ENCODE peak calls at places on chromosomes 2 and 18, in seven cellular contexts. One of them, this sample, is unnamed.

GRCh38 chr2:11567631-11568031 is 33.8 kb downstream of the GREB1 start:
- DNase-seq in NCI-H1092 treated with DMSO at 0.1 percent for 48 hours: no peak
- DNase-seq in stimulated activated CD8-positive, alpha-beta memory T cell treated with anti-CD3 and anti-CD28 coated beads, Interleukin-12 subunit alpha, Interleukin-12 subunit beta, amount 100 ng/mL, for 4 hours: no peak
- DNase-seq in glutamatergic neuron: no peak
- DNase-seq in Karpas-422: no peak
- DNase-seq in activated CD4-positive, alpha-beta memory T cell treated with anti-CD3 and anti-CD28 coated beads, Interleukin-2, amount 10 ng/mL, durations not matched to agents 7 days and 5 days: no peak
- DNase-seq in HEK293T: no peak
- DNase-seq in this sample: no peak

GRCh38 chr2:213188971-213189899 is 37.8 kb upstream of the IKZF2 start:
- DNase-seq in NCI-H1092 treated with DMSO at 0.1 percent for 48 hours: no peak
- DNase-seq in stimulated activated CD8-positive, alpha-beta memory T cell treated with anti-CD3 and anti-CD28 coated beads, Interleukin-12 subunit alpha, Interleukin-12 subunit beta, amount 100 ng/mL, for 4 hours: no peak
- DNase-seq in glutamatergic neuron: no peak
- DNase-seq in Karpas-422: no peak
- DNase-seq in activated CD4-positive, alpha-beta memory T cell treated with anti-CD3 and anti-CD28 coated beads, Interleukin-2, amount 10 ng/mL, durations not matched to agents 7 days and 5 days: no peak
- DNase-seq in HEK293T: no peak
- DNase-seq in this sample: no peak

GRCh38 chr2:150470435-150470834 is 17.0 kb downstream of the RND3 start:
- DNase-seq in NCI-H1092 treated with DMSO at 0.1 percent for 48 hours: no peak
- DNase-seq in stimulated activated CD8-positive, alpha-beta memory T cell treated with anti-CD3 and anti-CD28 coated beads, Interleukin-12 subunit alpha, Interleukin-12 subunit beta, amount 100 ng/mL, for 4 hours: no peak
- DNase-seq in glutamatergic neuron: no peak
- DNase-seq in Karpas-422: no peak
- DNase-seq in activated CD4-positive, alpha-beta memory T cell treated with anti-CD3 and anti-CD28 coated beads, Interleukin-2, amount 10 ng/mL, durations not matched to agents 7 days and 5 days: no peak
- DNase-seq in HEK293T: no peak
- DNase-seq in this sample: no peak

GRCh38 chr2:143489135-143489534 is 359.9 kb downstream of the ARHGAP15 start:
- DNase-seq in NCI-H1092 treated with DMSO at 0.1 percent for 48 hours: no peak
- DNase-seq in stimulated activated CD8-positive, alpha-beta memory T cell treated with anti-CD3 and anti-CD28 coated beads, Interleukin-12 subunit alpha, Interleukin-12 subunit beta, amount 100 ng/mL, for 4 hours: no peak
- DNase-seq in glutamatergic neuron: no peak
- DNase-seq in Karpas-422: no peak
- DNase-seq in activated CD4-positive, alpha-beta memory T cell treated with anti-CD3 and anti-CD28 coated beads, Interleukin-2, amount 10 ng/mL, durations not matched to agents 7 days and 5 days: no peak
- DNase-seq in HEK293T: no peak
- DNase-seq in this sample: no peak

GRCh38 chr2:54866179-54866578 is 142.7 kb downstream of the EML6 start:
- DNase-seq in NCI-H1092 treated with DMSO at 0.1 percent for 48 hours: no peak
- DNase-seq in stimulated activated CD8-positive, alpha-beta memory T cell treated with anti-CD3 and anti-CD28 coated beads, Interleukin-12 subunit alpha, Interleukin-12 subunit beta, amount 100 ng/mL, for 4 hours: no peak
- DNase-seq in glutamatergic neuron: no peak
- DNase-seq in Karpas-422: no peak
- DNase-seq in activated CD4-positive, alpha-beta memory T cell treated with anti-CD3 and anti-CD28 coated beads, Interleukin-2, amount 10 ng/mL, durations not matched to agents 7 days and 5 days: no peak
- DNase-seq in HEK293T: no peak
- DNase-seq in this sample: no peak

GRCh38 chr2:153557211-153557610 is 78.6 kb upstream of the RPRM start:
- DNase-seq in NCI-H1092 treated with DMSO at 0.1 percent for 48 hours: no peak
- DNase-seq in stimulated activated CD8-positive, alpha-beta memory T cell treated with anti-CD3 and anti-CD28 coated beads, Interleukin-12 subunit alpha, Interleukin-12 subunit beta, amount 100 ng/mL, for 4 hours: no peak
- DNase-seq in glutamatergic neuron: no peak
- DNase-seq in Karpas-422: no peak
- DNase-seq in activated CD4-positive, alpha-beta memory T cell treated with anti-CD3 and anti-CD28 coated beads, Interleukin-2, amount 10 ng/mL, durations not matched to agents 7 days and 5 days: no peak
- DNase-seq in HEK293T: no peak
- DNase-seq in this sample: no peak

GRCh38 chr18:25349131-25349925 is 2.6 kb downstream of the ZNF521 start:
- DNase-seq in NCI-H1092 treated with DMSO at 0.1 percent for 48 hours: no peak
- DNase-seq in stimulated activated CD8-positive, alpha-beta memory T cell treated with anti-CD3 and anti-CD28 coated beads, Interleukin-12 subunit alpha, Interleukin-12 subunit beta, amount 100 ng/mL, for 4 hours: no peak
- DNase-seq in glutamatergic neuron: peak; percentile 52
- DNase-seq in Karpas-422: no peak
- DNase-seq in activated CD4-positive, alpha-beta memory T cell treated with anti-CD3 and anti-CD28 coated beads, Interleukin-2, amount 10 ng/mL, durations not matched to agents 7 days and 5 days: no peak
- DNase-seq in HEK293T: peak; percentile 45
- DNase-seq in this sample: no peak

GRCh38 chr18:59699750-59700534 is 2.7 kb upstream of the CCBE1 start:
- DNase-seq in NCI-H1092 treated with DMSO at 0.1 percent for 48 hours: no peak
- DNase-seq in stimulated activated CD8-positive, alpha-beta memory T cell treated with anti-CD3 and anti-CD28 coated beads, Interleukin-12 subunit alpha, Interleukin-12 subunit beta, amount 100 ng/mL, for 4 hours: no peak
- DNase-seq in glutamatergic neuron: no peak
- DNase-seq in Karpas-422: no peak
- DNase-seq in activated CD4-positive, alpha-beta memory T cell treated with anti-CD3 and anti-CD28 coated beads, Interleukin-2, amount 10 ng/mL, durations not matched to agents 7 days and 5 days: no peak
- DNase-seq in HEK293T: no peak
- DNase-seq in this sample: no peak

GRCh38 chr2:66428986-66429612 is 5.8 kb upstream of the MEIS1 start:
- DNase-seq in NCI-H1092 treated with DMSO at 0.1 percent for 48 hours: peak; percentile 50
- DNase-seq in stimulated activated CD8-positive, alpha-beta memory T cell treated with anti-CD3 and anti-CD28 coated beads, Interleukin-12 subunit alpha, Interleukin-12 subunit beta, amount 100 ng/mL, for 4 hours: no peak
- DNase-seq in glutamatergic neuron: no peak
- DNase-seq in Karpas-422: peak; percentile 90
- DNase-seq in activated CD4-positive, alpha-beta memory T cell treated with anti-CD3 and anti-CD28 coated beads, Interleukin-2, amount 10 ng/mL, durations not matched to agents 7 days and 5 days: no peak
- DNase-seq in HEK293T: no peak
- DNase-seq in this sample: no peak

GRCh38 chr2:95525294-95526035 is 40.9 kb upstream of the TRIM43B start:
- DNase-seq in NCI-H1092 treated with DMSO at 0.1 percent for 48 hours: no peak
- DNase-seq in stimulated activated CD8-positive, alpha-beta memory T cell treated with anti-CD3 and anti-CD28 coated beads, Interleukin-12 subunit alpha, Interleukin-12 subunit beta, amount 100 ng/mL, for 4 hours: no peak
- DNase-seq in glutamatergic neuron: no peak
- DNase-seq in Karpas-422: no peak
- DNase-seq in activated CD4-positive, alpha-beta memory T cell treated with anti-CD3 and anti-CD28 coated beads, Interleukin-2, amount 10 ng/mL, durations not matched to agents 7 days and 5 days: no peak
- DNase-seq in HEK293T: no peak
- DNase-seq in this sample: peak; percentile 20

GRCh38 chr2:177392373-177393246 is at the start of gene AGPS:
- DNase-seq in NCI-H1092 treated with DMSO at 0.1 percent for 48 hours: peak; percentile 59
- DNase-seq in stimulated activated CD8-positive, alpha-beta memory T cell treated with anti-CD3 and anti-CD28 coated beads, Interleukin-12 subunit alpha, Interleukin-12 subunit beta, amount 100 ng/mL, for 4 hours: peak; percentile 57
- DNase-seq in glutamatergic neuron: peak; percentile 88
- DNase-seq in Karpas-422: peak; percentile 92
- DNase-seq in activated CD4-positive, alpha-beta memory T cell treated with anti-CD3 and anti-CD28 coated beads, Interleukin-2, amount 10 ng/mL, durations not matched to agents 7 days and 5 days: peak; percentile 86
- DNase-seq in HEK293T: peak; percentile 77
- DNase-seq in this sample: peak; percentile 56

GRCh38 chr2:7809640-7810039 is 872.2 kb upstream of the ID2 start:
- DNase-seq in NCI-H1092 treated with DMSO at 0.1 percent for 48 hours: no peak
- DNase-seq in stimulated activated CD8-positive, alpha-beta memory T cell treated with anti-CD3 and anti-CD28 coated beads, Interleukin-12 subunit alpha, Interleukin-12 subunit beta, amount 100 ng/mL, for 4 hours: no peak
- DNase-seq in glutamatergic neuron: no peak
- DNase-seq in Karpas-422: peak; percentile 65
- DNase-seq in activated CD4-positive, alpha-beta memory T cell treated with anti-CD3 and anti-CD28 coated beads, Interleukin-2, amount 10 ng/mL, durations not matched to agents 7 days and 5 days: no peak
- DNase-seq in HEK293T: no peak
- DNase-seq in this sample: no peak

GRCh38 chr2:121076885-121077549 is 208.0 kb downstream of the TFCP2L1 start:
- DNase-seq in NCI-H1092 treated with DMSO at 0.1 percent for 48 hours: no peak
- DNase-seq in stimulated activated CD8-positive, alpha-beta memory T cell treated with anti-CD3 and anti-CD28 coated beads, Interleukin-12 subunit alpha, Interleukin-12 subunit beta, amount 100 ng/mL, for 4 hours: peak; percentile 13
- DNase-seq in glutamatergic neuron: peak; percentile 84
- DNase-seq in Karpas-422: peak; percentile 87
- DNase-seq in activated CD4-positive, alpha-beta memory T cell treated with anti-CD3 and anti-CD28 coated beads, Interleukin-2, amount 10 ng/mL, durations not matched to agents 7 days and 5 days: peak; percentile 74
- DNase-seq in HEK293T: peak; percentile 79
- DNase-seq in this sample: peak; percentile 28

GRCh38 chr18:28284132-28284531 is 107.2 kb upstream of the CDH2 start:
- DNase-seq in NCI-H1092 treated with DMSO at 0.1 percent for 48 hours: no peak
- DNase-seq in stimulated activated CD8-positive, alpha-beta memory T cell treated with anti-CD3 and anti-CD28 coated beads, Interleukin-12 subunit alpha, Interleukin-12 subunit beta, amount 100 ng/mL, for 4 hours: no peak
- DNase-seq in glutamatergic neuron: no peak
- DNase-seq in Karpas-422: no peak
- DNase-seq in activated CD4-positive, alpha-beta memory T cell treated with anti-CD3 and anti-CD28 coated beads, Interleukin-2, amount 10 ng/mL, durations not matched to agents 7 days and 5 days: no peak
- DNase-seq in HEK293T: no peak
- DNase-seq in this sample: no peak

GRCh38 chr2:108320326-108320932 is 31.7 kb downstream of the SULT1C2 start:
- DNase-seq in NCI-H1092 treated with DMSO at 0.1 percent for 48 hours: no peak
- DNase-seq in stimulated activated CD8-positive, alpha-beta memory T cell treated with anti-CD3 and anti-CD28 coated beads, Interleukin-12 subunit alpha, Interleukin-12 subunit beta, amount 100 ng/mL, for 4 hours: no peak
- DNase-seq in glutamatergic neuron: no peak
- DNase-seq in Karpas-422: no peak
- DNase-seq in activated CD4-positive, alpha-beta memory T cell treated with anti-CD3 and anti-CD28 coated beads, Interleukin-2, amount 10 ng/mL, durations not matched to agents 7 days and 5 days: no peak
- DNase-seq in HEK293T: no peak
- DNase-seq in this sample: no peak

GRCh38 chr2:228917195-228917594 is 353.9 kb downstream of the PID1 start:
- DNase-seq in NCI-H1092 treated with DMSO at 0.1 percent for 48 hours: no peak
- DNase-seq in stimulated activated CD8-positive, alpha-beta memory T cell treated with anti-CD3 and anti-CD28 coated beads, Interleukin-12 subunit alpha, Interleukin-12 subunit beta, amount 100 ng/mL, for 4 hours: no peak
- DNase-seq in glutamatergic neuron: no peak
- DNase-seq in Karpas-422: no peak
- DNase-seq in activated CD4-positive, alpha-beta memory T cell treated with anti-CD3 and anti-CD28 coated beads, Interleukin-2, amount 10 ng/mL, durations not matched to agents 7 days and 5 days: no peak
- DNase-seq in HEK293T: no peak
- DNase-seq in this sample: no peak

GRCh38 chr2:240989451-240990265 is 8.8 kb upstream of the SNED1 start:
- DNase-seq in NCI-H1092 treated with DMSO at 0.1 percent for 48 hours: no peak
- DNase-seq in stimulated activated CD8-positive, alpha-beta memory T cell treated with anti-CD3 and anti-CD28 coated beads, Interleukin-12 subunit alpha, Interleukin-12 subunit beta, amount 100 ng/mL, for 4 hours: no peak
- DNase-seq in glutamatergic neuron: peak; percentile 38
- DNase-seq in Karpas-422: peak; percentile 80
- DNase-seq in activated CD4-positive, alpha-beta memory T cell treated with anti-CD3 and anti-CD28 coated beads, Interleukin-2, amount 10 ng/mL, durations not matched to agents 7 days and 5 days: no peak
- DNase-seq in HEK293T: peak; percentile 49
- DNase-seq in this sample: peak; percentile 60

GRCh38 chr2:201795608-201796477 is 10.5 kb upstream of the CDK15 start:
- DNase-seq in NCI-H1092 treated with DMSO at 0.1 percent for 48 hours: peak; percentile 2
- DNase-seq in stimulated activated CD8-positive, alpha-beta memory T cell treated with anti-CD3 and anti-CD28 coated beads, Interleukin-12 subunit alpha, Interleukin-12 subunit beta, amount 100 ng/mL, for 4 hours: no peak
- DNase-seq in glutamatergic neuron: peak; percentile 43
- DNase-seq in Karpas-422: peak; percentile 67
- DNase-seq in activated CD4-positive, alpha-beta memory T cell treated with anti-CD3 and anti-CD28 coated beads, Interleukin-2, amount 10 ng/mL, durations not matched to agents 7 days and 5 days: no peak
- DNase-seq in HEK293T: peak; percentile 72
- DNase-seq in this sample: no peak

GRCh38 chr2:9752441-9753275 is 90.6 kb upstream of the TAF1B start:
- DNase-seq in NCI-H1092 treated with DMSO at 0.1 percent for 48 hours: no peak
- DNase-seq in stimulated activated CD8-positive, alpha-beta memory T cell treated with anti-CD3 and anti-CD28 coated beads, Interleukin-12 subunit alpha, Interleukin-12 subunit beta, amount 100 ng/mL, for 4 hours: peak; percentile 74
- DNase-seq in glutamatergic neuron: no peak
- DNase-seq in Karpas-422: no peak
- DNase-seq in activated CD4-positive, alpha-beta memory T cell treated with anti-CD3 and anti-CD28 coated beads, Interleukin-2, amount 10 ng/mL, durations not matched to agents 7 days and 5 days: peak; percentile 94
- DNase-seq in HEK293T: no peak
- DNase-seq in this sample: no peak

GRCh38 chr2:216221806-216222205 is 112.7 kb downstream of the XRCC5 start:
- DNase-seq in NCI-H1092 treated with DMSO at 0.1 percent for 48 hours: no peak
- DNase-seq in stimulated activated CD8-positive, alpha-beta memory T cell treated with anti-CD3 and anti-CD28 coated beads, Interleukin-12 subunit alpha, Interleukin-12 subunit beta, amount 100 ng/mL, for 4 hours: no peak
- DNase-seq in glutamatergic neuron: no peak
- DNase-seq in Karpas-422: no peak
- DNase-seq in activated CD4-positive, alpha-beta memory T cell treated with anti-CD3 and anti-CD28 coated beads, Interleukin-2, amount 10 ng/mL, durations not matched to agents 7 days and 5 days: no peak
- DNase-seq in HEK293T: no peak
- DNase-seq in this sample: no peak

GRCh38 chr2:86107031-86107430 is 996 bp downstream of the PTCD3 start:
- DNase-seq in NCI-H1092 treated with DMSO at 0.1 percent for 48 hours: no peak
- DNase-seq in stimulated activated CD8-positive, alpha-beta memory T cell treated with anti-CD3 and anti-CD28 coated beads, Interleukin-12 subunit alpha, Interleukin-12 subunit beta, amount 100 ng/mL, for 4 hours: no peak
- DNase-seq in glutamatergic neuron: no peak
- DNase-seq in Karpas-422: peak; percentile 62
- DNase-seq in activated CD4-positive, alpha-beta memory T cell treated with anti-CD3 and anti-CD28 coated beads, Interleukin-2, amount 10 ng/mL, durations not matched to agents 7 days and 5 days: no peak
- DNase-seq in HEK293T: no peak
- DNase-seq in this sample: no peak

GRCh38 chr18:70280007-70280925 is 8.6 kb upstream of the SOCS6 start:
- DNase-seq in NCI-H1092 treated with DMSO at 0.1 percent for 48 hours: no peak
- DNase-seq in stimulated activated CD8-positive, alpha-beta memory T cell treated with anti-CD3 and anti-CD28 coated beads, Interleukin-12 subunit alpha, Interleukin-12 subunit beta, amount 100 ng/mL, for 4 hours: no peak
- DNase-seq in glutamatergic neuron: no peak
- DNase-seq in Karpas-422: no peak
- DNase-seq in activated CD4-positive, alpha-beta memory T cell treated with anti-CD3 and anti-CD28 coated beads, Interleukin-2, amount 10 ng/mL, durations not matched to agents 7 days and 5 days: no peak
- DNase-seq in HEK293T: no peak
- DNase-seq in this sample: peak; percentile 18

GRCh38 chr2:217338306-217338916 is 478.5 kb upstream of the TNP1 start:
- DNase-seq in NCI-H1092 treated with DMSO at 0.1 percent for 48 hours: no peak
- DNase-seq in stimulated activated CD8-positive, alpha-beta memory T cell treated with anti-CD3 and anti-CD28 coated beads, Interleukin-12 subunit alpha, Interleukin-12 subunit beta, amount 100 ng/mL, for 4 hours: no peak
- DNase-seq in glutamatergic neuron: no peak
- DNase-seq in Karpas-422: no peak
- DNase-seq in activated CD4-positive, alpha-beta memory T cell treated with anti-CD3 and anti-CD28 coated beads, Interleukin-2, amount 10 ng/mL, durations not matched to agents 7 days and 5 days: no peak
- DNase-seq in HEK293T: no peak
- DNase-seq in this sample: peak; percentile 34

This sample was measured in gastrocnemius medialis.